ENCODE peak calls at places on chromosomes 2 and 18, in ten cellular contexts. E is activated CD4-positive, alpha-beta T cell treated with anti-CD3 and anti-CD28 coated beads, Interleukin-2, amount 50 U/mL, for 1 hour; U is hippocampal formation; X is right cardiac atrium; A is activated naive CD8-positive, alpha-beta T cell treated with anti-CD3 and anti-CD28 coated beads, Interleukin-2, amount 50 U/mL, for 24 hours; J is activated T-helper 1 cell treated with anti-CD3 and anti-CD28 coated beads, Interleukin-12 subunit alpha, Interleukin-12 subunit beta, Interleukin-2, Interleukin-4 antibody, amounts not matched to agents 30 ng/mL and 10 ng/mL and 1 ng/mL, durations not matched to agents 14 hours and 24 hours and 36 hours; O is adipocyte; I is C1 segment of cervical spinal cord; Z is GM04503; F is GM23338. D is an unnamed sample.

GRCh38 chr2:24233321-24233720 is 58.5 kb downstream of the FAM228A start:
- DNase-seq in E (no peak), U (no peak), X (no peak), A (no peak), J (no peak), O (no peak), I (no peak), Z (no peak), F (no peak), D (no peak)

GRCh38 chr18:47917923-47918610 is 12.4 kb downstream of the SMAD2 start:
- DNase-seq in E (no peak), U (no peak), X (no peak), A (no peak), J (no peak), O (no peak), I (no peak), Z (no peak), F (peak; percentile 70), D (no peak)

GRCh38 chr2:121284424-121285076 is 452 bp downstream of the TFCP2L1 start:
- DNase-seq in E (no peak), U (no peak), X (no peak), A (no peak), J (no peak), O (peak; percentile 4), I (no peak), Z (no peak), F (peak; percentile 59), D (no peak)

GRCh38 chr2:113760400-113760799 is 4.0 kb upstream of the SLC35F5 start:
- DNase-seq in E (no peak), U (no peak), X (no peak), A (no peak), J (no peak), O (peak; percentile 69), I (no peak), Z (peak; percentile 54), F (no peak), D (no peak)

GRCh38 chr2:220318037-220318436 is 690.6 kb downstream of the SLC4A3 start:
- DNase-seq in E (no peak), U (no peak), X (no peak), A (no peak), J (no peak), O (no peak), I (no peak), Z (no peak), F (no peak), D (no peak)

GRCh38 chr2:233331536-233331935 is 22.8 kb upstream of the DGKD start:
- DNase-seq in E (peak; percentile 68), U (peak; percentile 31), X (peak; percentile 43), A (peak; percentile 64), J (peak; percentile 70), O (no peak), I (no peak), Z (no peak), F (no peak), D (peak; percentile 88)

GRCh38 chr2:107927034-107927534 is 59.2 kb upstream of the SLC5A7 start:
- DNase-seq in E (no peak), U (no peak), X (no peak), A (no peak), J (no peak), O (no peak), I (no peak), Z (no peak), F (no peak), D (no peak)

GRCh38 chr2:155215037-155215707 is 516.7 kb downstream of the KCNJ3 start:
- DNase-seq in E (no peak), U (no peak), X (no peak), A (no peak), J (no peak), O (no peak), I (no peak), Z (no peak), F (no peak), D (no peak)

GRCh38 chr2:8495189-8495855 is 186.5 kb upstream of the ID2 start:
- DNase-seq in E (no peak), U (no peak), X (no peak), A (no peak), J (no peak), O (no peak), I (no peak), Z (no peak), F (no peak), D (no peak)

GRCh38 chr2:66430906-66431619 is 3.9 kb upstream of the MEIS1 start:
- DNase-seq in E (no peak), U (no peak), X (no peak), A (no peak), J (no peak), O (no peak), I (no peak), Z (no peak), F (peak; percentile 37), D (no peak)

GRCh38 chr2:86747708-86748627 is 27.9 kb downstream of the RMND5A start:
- DNase-seq in E (no peak), U (no peak), X (no peak), A (peak; percentile 20), J (no peak), O (peak; percentile 90), I (no peak), Z (peak; percentile 58), F (peak; percentile 81), D (no peak)

GRCh38 chr2:181823405-181823804 is 68.1 kb upstream of the ITPRID2 start:
- DNase-seq in E (no peak), U (no peak), X (no peak), A (no peak), J (no peak), O (no peak), I (no peak), Z (no peak), F (no peak), D (no peak)

GRCh38 chr2:123720760-123721159 is 304.3 kb upstream of the CNTNAP5 start:
- DNase-seq in E (no peak), U (no peak), X (no peak), A (no peak), J (no peak), O (no peak), I (no peak), Z (no peak), F (no peak), D (no peak)

GRCh38 chr2:24919100-24919976 is 699 bp downstream of the ADCY3 start:
- DNase-seq in E (peak; percentile 56), U (no peak), X (no peak), A (peak; percentile 65), J (peak; percentile 52), O (peak; percentile 48), I (no peak), Z (no peak), F (peak; percentile 50), D (peak; percentile 73)